ENCODE peak calls at places on chromosomes 4 and X, in four cellular contexts. C is fibroblast of pulmonary artery, Y is cardiac fibroblast, P is cardiac muscle cell. M is an unnamed sample.

GRCh38 chr4:71833175-71833900 is 49.5 kb upstream of the GC start:
- DNase-seq in C (no peak), Y (no peak), P (peak), M (peak)

GRCh38 chr4:68466185-68466584 is 18.9 kb downstream of the TMPRSS11E start:
- DNase-seq in C (peak), Y (peak), P (no peak), M (peak)

GRCh38 chrX:68511255-68511654 is 12.4 kb downstream of the YIPF6 start:
- DNase-seq in C (peak), Y (peak), P (peak), M (peak)

GRCh38 chr4:148007789-148008188 is 275.9 kb downstream of the ARHGAP10 start:
- DNase-seq in C (no peak), Y (no peak), P (no peak), M (no peak)

GRCh38 chr4:15649914-15650545 is 5.1 kb downstream of the FBXL5 start:
- DNase-seq in C (peak), Y (peak), P (peak), M (peak)

GRCh38 chrX:19513383-19513782 is 1.9 kb downstream of the MAP3K15 start:
- DNase-seq in C (no peak), Y (no peak), P (no peak), M (peak)

GRCh38 chrX:37812110-37812509 is 32.3 kb downstream of the CYBB start:
- DNase-seq in C (no peak), Y (no peak), P (no peak), M (no peak)

GRCh38 chr4:185259719-185260118 is 50.3 kb downstream of the SNX25 start:
- DNase-seq in C (no peak), Y (no peak), P (no peak), M (no peak)

GRCh38 chr4:109748114-109748513 is 18.2 kb upstream of the PLA2G12A start:
- DNase-seq in C (no peak), Y (no peak), P (no peak), M (no peak)

GRCh38 chr4:178026999-178027398 is 584.8 kb upstream of the AGA start:
- DNase-seq in C (no peak), Y (no peak), P (peak), M (peak)

GRCh38 chr4:168408620-168409019 is 71.7 kb downstream of the DDX60L start:
- DNase-seq in C (peak), Y (peak), P (peak), M (peak)

GRCh38 chr4:136097676-136098075 is 1434.6 kb downstream of the PCDH18 start:
- DNase-seq in C (no peak), Y (no peak), P (no peak), M (no peak)

GRCh38 chr4:74932832-74933561 is at the start of gene PARM1:
- DNase-seq in C (peak), Y (peak), P (peak), M (peak)

GRCh38 chrX:77009691-77010090 is 437.5 kb upstream of the FGF16 start:
- DNase-seq in C (peak), Y (peak), P (no peak), M (peak)

GRCh38 chr4:81666491-81666890 is 194.8 kb upstream of the RASGEF1B start:
- DNase-seq in C (no peak), Y (no peak), P (no peak), M (no peak)

GRCh38 chr4:98485816-98486355 is 172.5 kb downstream of the TSPAN5 start:
- DNase-seq in C (no peak), Y (no peak), P (no peak), M (no peak)

GRCh38 chrX:18406531-18407266 is 18.7 kb upstream of the CDKL5 start:
- DNase-seq in C (no peak), Y (no peak), P (no peak), M (no peak)

GRCh38 chr4:183426507-183426906 is 17.9 kb upstream of the CDKN2AIP start:
- DNase-seq in C (no peak), Y (no peak), P (no peak), M (no peak)

GRCh38 chr4:35934370-35934981 is 309.8 kb downstream of the ARAP2 start:
- DNase-seq in C (peak), Y (peak), P (peak), M (peak)

GRCh38 chrX:129540068-129540653 is at the start of gene OCRL:
- DNase-seq in C (peak), Y (peak), P (peak), M (peak)

GRCh38 chr4:2867758-2868491 is 24.3 kb downstream of the ADD1 start:
- DNase-seq in C (peak), Y (peak), P (peak), M (no peak)

GRCh38 chr4:84887824-84888223 is 78.7 kb downstream of the WDFY3 start:
- DNase-seq in C (peak), Y (peak), P (no peak), M (peak)

GRCh38 chrX:130575831-130576404 is 174.1 kb downstream of the RBMX2 start:
- DNase-seq in C (peak), Y (peak), P (peak), M (peak)

GRCh38 chrX:155086202-155086840 is 15.0 kb downstream of the BRCC3 start:
- DNase-seq in C (peak), Y (peak), P (peak), M (peak)

GRCh38 chr4:114907514-114908099 is 205.8 kb downstream of the NDST4 start:
- DNase-seq in C (no peak), Y (no peak), P (no peak), M (no peak)

GRCh38 chr4:77155631-77156345 is 1.2 kb upstream of the CCNG2 start:
- DNase-seq in C (no peak), Y (no peak), P (no peak), M (no peak)

GRCh38 chr4:32472918-32473317 is 1752.7 kb downstream of the PCDH7 start:
- DNase-seq in C (no peak), Y (peak), P (no peak), M (peak)

GRCh38 chr4:169774466-169775445 is 17.0 kb upstream of the HPF1 start:
- DNase-seq in C (peak), Y (peak), P (peak), M (no peak)

GRCh38 chrX:46152756-46153155 is 392.5 kb downstream of the ZNF674 start:
- DNase-seq in C (no peak), Y (no peak), P (no peak), M (no peak)

GRCh38 chr4:66893807-66894206 is 651.5 kb downstream of the CENPC start:
- DNase-seq in C (no peak), Y (no peak), P (no peak), M (no peak)

GRCh38 chrX:137916090-137916746 is 350.3 kb downstream of the ZIC3 start:
- DNase-seq in C (no peak), Y (no peak), P (peak), M (no peak)

GRCh38 chr4:110198472-110199419 is at the start of gene ELOVL6:
- DNase-seq in C (peak), Y (peak), P (peak), M (peak)

GRCh38 chr4:160848901-160849735 is 1314.7 kb downstream of the FSTL5 start:
- DNase-seq in C (peak), Y (no peak), P (peak), M (peak)

GRCh38 chr4:150720973-150721518 is 139.1 kb downstream of the MAB21L2 start:
- DNase-seq in C (peak), Y (peak), P (no peak), M (no peak)

GRCh38 chr4:150722908-150723362 is 141.0 kb downstream of the MAB21L2 start:
- DNase-seq in C (peak), Y (peak), P (peak), M (peak)

GRCh38 chr4:150725957-150726523 is 144.1 kb downstream of the MAB21L2 start:
- DNase-seq in C (no peak), Y (no peak), P (no peak), M (no peak)

GRCh38 chr4:150717952-150718351 is 136.0 kb downstream of the MAB21L2 start:
- DNase-seq in C (no peak), Y (no peak), P (no peak), M (no peak)

GRCh38 chr4:150723727-150724411 is 141.9 kb downstream of the MAB21L2 start:
- DNase-seq in C (no peak), Y (no peak), P (no peak), M (no peak)
- H3K4me3 ChIP-seq in C (no peak), Y (no peak), P (no peak), M (no peak)

GRCh38 chr4:6907658-6908191 is 1.9 kb upstream of the TBC1D14 start:
- DNase-seq in C (peak), Y (peak), P (peak), M (peak)
- TF ChIP-seq CTCF in C (peak), Y (peak), P (peak), M (peak)

GRCh38 chrX:48540480-48540879 is 966 bp downstream of the TBC1D25 start:
- DNase-seq in C (no peak), Y (no peak), P (no peak), M (no peak)

GRCh38 chrX:48541140-48541814 is 1.8 kb downstream of the TBC1D25 start:
- DNase-seq in C (no peak), Y (no peak), P (no peak), M (no peak)

GRCh38 chrX:48538641-48539344 is 721 bp upstream of the TBC1D25 start:
- DNase-seq in C (no peak), Y (no peak), P (no peak), M (no peak)

GRCh38 chrX:48539345-48540014 is at the start of gene TBC1D25:
- DNase-seq in C (peak), Y (peak), P (peak), M (peak)

GRCh38 chrX:48540015-48540350 is 469 bp downstream of the TBC1D25 start:
- DNase-seq in C (peak), Y (peak), P (peak), M (peak)
- H3K4me3 ChIP-seq in C (peak), Y (peak), P (peak), M (peak)

GRCh38 chr4:1813915-1814314 is 20.8 kb downstream of the FGFR3 start:
- DNase-seq in C (peak), Y (no peak), P (no peak), M (no peak)
- TF ChIP-seq CTCF in C (no peak), Y (peak), P (peak), M (peak)